ENCODE peak calls at places on chromosomes 1 and 21, in eight cellular contexts. One of them, this sample, is unnamed.

GRCh38 chr1:53340660-53341520 is 13.0 kb upstream of the LRP8 start:
- DNase-seq in CD4-positive, alpha-beta T cell: no peak
- DNase-seq in body of pancreas: no peak
- DNase-seq in fibroblast of the aortic adventitia: no peak
- DNase-seq in T47D: no peak
- DNase-seq in HFFc6: no peak
- DNase-seq in amygdala: no peak
- DNase-seq in pons: no peak
- DNase-seq in this sample: no peak

GRCh38 chr1:42950146-42950480 is 8.6 kb downstream of the SLC2A1 start:
- DNase-seq in CD4-positive, alpha-beta T cell: no peak
- DNase-seq in body of pancreas: no peak
- DNase-seq in fibroblast of the aortic adventitia: peak; percentile 66
- DNase-seq in T47D: no peak
- DNase-seq in HFFc6: peak; percentile 52
- DNase-seq in amygdala: no peak
- DNase-seq in pons: no peak
- DNase-seq in this sample: no peak

GRCh38 chr1:226548281-226549093 is at the start of gene STUM:
- DNase-seq in CD4-positive, alpha-beta T cell: peak; percentile 11
- DNase-seq in body of pancreas: peak; percentile 62
- DNase-seq in fibroblast of the aortic adventitia: no peak
- DNase-seq in T47D: peak; percentile 85
- DNase-seq in HFFc6: no peak
- DNase-seq in amygdala: no peak
- DNase-seq in pons: no peak
- DNase-seq in this sample: peak; percentile 57

GRCh38 chr1:40661678-40662077 is 3.8 kb downstream of the RIMS3 start:
- DNase-seq in CD4-positive, alpha-beta T cell: no peak
- DNase-seq in body of pancreas: no peak
- DNase-seq in fibroblast of the aortic adventitia: no peak
- DNase-seq in T47D: no peak
- DNase-seq in HFFc6: no peak
- DNase-seq in amygdala: no peak
- DNase-seq in pons: no peak
- DNase-seq in this sample: no peak

GRCh38 chr1:185533596-185533995 is 200.6 kb upstream of the HMCN1 start:
- DNase-seq in CD4-positive, alpha-beta T cell: no peak
- DNase-seq in body of pancreas: no peak
- DNase-seq in fibroblast of the aortic adventitia: no peak
- DNase-seq in T47D: no peak
- DNase-seq in HFFc6: no peak
- DNase-seq in amygdala: no peak
- DNase-seq in pons: no peak
- DNase-seq in this sample: no peak

GRCh38 chr1:229843627-229844238 is 217.7 kb downstream of the URB2 start:
- DNase-seq in CD4-positive, alpha-beta T cell: no peak
- DNase-seq in body of pancreas: peak; percentile 39
- DNase-seq in fibroblast of the aortic adventitia: no peak
- DNase-seq in T47D: no peak
- DNase-seq in HFFc6: peak; percentile 12
- DNase-seq in amygdala: no peak
- DNase-seq in pons: peak; percentile 51
- DNase-seq in this sample: peak; percentile 23

GRCh38 chr1:97989094-97989680 is 68.4 kb upstream of the DPYD start:
- DNase-seq in CD4-positive, alpha-beta T cell: no peak
- DNase-seq in body of pancreas: no peak
- DNase-seq in fibroblast of the aortic adventitia: peak; percentile 74
- DNase-seq in T47D: no peak
- DNase-seq in HFFc6: peak; percentile 33
- DNase-seq in amygdala: no peak
- DNase-seq in pons: no peak
- DNase-seq in this sample: no peak

GRCh38 chr1:176479920-176480319 is 16.9 kb downstream of the PAPPA2 start:
- DNase-seq in CD4-positive, alpha-beta T cell: no peak
- DNase-seq in body of pancreas: peak; percentile 26
- DNase-seq in fibroblast of the aortic adventitia: no peak
- DNase-seq in T47D: no peak
- DNase-seq in HFFc6: no peak
- DNase-seq in amygdala: no peak
- DNase-seq in pons: no peak
- DNase-seq in this sample: no peak

GRCh38 chr21:45818276-45818903 is 163.2 kb upstream of the COL6A1 start:
- DNase-seq in CD4-positive, alpha-beta T cell: no peak
- DNase-seq in body of pancreas: no peak
- DNase-seq in fibroblast of the aortic adventitia: peak; percentile 71
- DNase-seq in T47D: no peak
- DNase-seq in HFFc6: peak; percentile 79
- DNase-seq in amygdala: no peak
- DNase-seq in pons: no peak
- DNase-seq in this sample: no peak